ENCODE peak calls at places on chromosomes 4 and X, in eight cellular contexts. One of them, this sample, is unnamed.

GRCh38 chr4:106366026-106366425 is 2.6 kb downstream of the GIMD1 start:
- DNase-seq in A549: no peak
- DNase-seq in K562: no peak
- DNase-seq in esophagus muscularis mucosa: no peak
- DNase-seq in suprapubic skin: no peak
- DNase-seq in SK-N-SH: no peak
- DNase-seq in sigmoid colon: no peak
- DNase-seq in transverse colon: no peak
- DNase-seq in this sample: no peak

GRCh38 chr4:22465349-22465748 is 50.5 kb downstream of the ADGRA3 start:
- DNase-seq in A549: no peak
- DNase-seq in K562: no peak
- DNase-seq in esophagus muscularis mucosa: no peak
- DNase-seq in suprapubic skin: no peak
- DNase-seq in SK-N-SH: no peak
- DNase-seq in sigmoid colon: no peak
- DNase-seq in transverse colon: no peak
- DNase-seq in this sample: no peak

GRCh38 chr4:136893638-136894037 is 638.7 kb downstream of the PCDH18 start:
- DNase-seq in A549: no peak
- DNase-seq in K562: no peak
- DNase-seq in esophagus muscularis mucosa: no peak
- DNase-seq in suprapubic skin: no peak
- DNase-seq in SK-N-SH: no peak
- DNase-seq in sigmoid colon: no peak
- DNase-seq in transverse colon: no peak
- DNase-seq in this sample: no peak

GRCh38 chr4:113148925-113149324 is 99.5 kb downstream of the ANK2 start:
- DNase-seq in A549: no peak
- DNase-seq in K562: no peak
- DNase-seq in esophagus muscularis mucosa: no peak
- DNase-seq in suprapubic skin: no peak
- DNase-seq in SK-N-SH: no peak
- DNase-seq in sigmoid colon: no peak
- DNase-seq in transverse colon: no peak
- DNase-seq in this sample: no peak

GRCh38 chr4:94484818-94485217 is 33.1 kb downstream of the PDLIM5 start:
- DNase-seq in A549: no peak
- DNase-seq in K562: peak; percentile 27
- DNase-seq in esophagus muscularis mucosa: no peak
- DNase-seq in suprapubic skin: no peak
- DNase-seq in SK-N-SH: no peak
- DNase-seq in sigmoid colon: no peak
- DNase-seq in transverse colon: no peak
- DNase-seq in this sample: no peak

GRCh38 chr4:40916880-40917279 is 167.1 kb downstream of the NSUN7 start:
- DNase-seq in A549: peak; percentile 38
- DNase-seq in K562: peak; percentile 55
- DNase-seq in esophagus muscularis mucosa: no peak
- DNase-seq in suprapubic skin: no peak
- DNase-seq in SK-N-SH: no peak
- DNase-seq in sigmoid colon: no peak
- DNase-seq in transverse colon: peak; percentile 23
- DNase-seq in this sample: no peak

GRCh38 chr4:95572304-95572991 is 23.7 kb upstream of the UNC5C start:
- DNase-seq in A549: no peak
- DNase-seq in K562: no peak
- DNase-seq in esophagus muscularis mucosa: no peak
- DNase-seq in suprapubic skin: peak; percentile 68
- DNase-seq in SK-N-SH: no peak
- DNase-seq in sigmoid colon: peak; percentile 77
- DNase-seq in transverse colon: peak; percentile 25
- DNase-seq in this sample: peak; percentile 17

GRCh38 chr4:113762061-113762850 is 718 bp upstream of the CAMK2D start:
- DNase-seq in A549: peak; percentile 98
- DNase-seq in K562: peak; percentile 65
- DNase-seq in esophagus muscularis mucosa: peak; percentile 100
- DNase-seq in suprapubic skin: peak; percentile 99
- DNase-seq in SK-N-SH: peak; percentile 92
- DNase-seq in sigmoid colon: peak; percentile 100
- DNase-seq in transverse colon: peak; percentile 99
- DNase-seq in this sample: peak; percentile 100

GRCh38 chr4:152927737-152928136 is 8.4 kb upstream of the FHDC1 start:
- DNase-seq in A549: no peak
- DNase-seq in K562: no peak
- DNase-seq in esophagus muscularis mucosa: no peak
- DNase-seq in suprapubic skin: no peak
- DNase-seq in SK-N-SH: no peak
- DNase-seq in sigmoid colon: no peak
- DNase-seq in transverse colon: no peak
- DNase-seq in this sample: no peak

GRCh38 chr4:67746797-67747495 is 7.2 kb downstream of the GNRHR start:
- DNase-seq in A549: peak; percentile 23
- DNase-seq in K562: peak; percentile 35
- DNase-seq in esophagus muscularis mucosa: no peak
- DNase-seq in suprapubic skin: no peak
- DNase-seq in SK-N-SH: peak; percentile 17
- DNase-seq in sigmoid colon: no peak
- DNase-seq in transverse colon: no peak
- DNase-seq in this sample: no peak

GRCh38 chr4:45043916-45044315 is 317.6 kb upstream of the GNPDA2 start:
- DNase-seq in A549: no peak
- DNase-seq in K562: no peak
- DNase-seq in esophagus muscularis mucosa: no peak
- DNase-seq in suprapubic skin: no peak
- DNase-seq in SK-N-SH: no peak
- DNase-seq in sigmoid colon: no peak
- DNase-seq in transverse colon: no peak
- DNase-seq in this sample: no peak

GRCh38 chr4:78662661-78663060 is 111.1 kb downstream of the ANXA3 start:
- DNase-seq in A549: no peak
- DNase-seq in K562: no peak
- DNase-seq in esophagus muscularis mucosa: no peak
- DNase-seq in suprapubic skin: no peak
- DNase-seq in SK-N-SH: no peak
- DNase-seq in sigmoid colon: no peak
- DNase-seq in transverse colon: no peak
- DNase-seq in this sample: no peak

GRCh38 chr4:147768113-147768512 is 36.2 kb downstream of the ARHGAP10 start:
- DNase-seq in A549: peak; percentile 25
- DNase-seq in K562: no peak
- DNase-seq in esophagus muscularis mucosa: no peak
- DNase-seq in suprapubic skin: no peak
- DNase-seq in SK-N-SH: no peak
- DNase-seq in sigmoid colon: no peak
- DNase-seq in transverse colon: peak; percentile 35
- DNase-seq in this sample: no peak

GRCh38 chr4:186900232-186900900 is 176.7 kb upstream of the FAT1 start:
- DNase-seq in A549: peak; percentile 42
- DNase-seq in K562: peak; percentile 11
- DNase-seq in esophagus muscularis mucosa: peak; percentile 21
- DNase-seq in suprapubic skin: no peak
- DNase-seq in SK-N-SH: no peak
- DNase-seq in sigmoid colon: no peak
- DNase-seq in transverse colon: no peak
- DNase-seq in this sample: no peak

GRCh38 chr4:94913316-94913715 is 155.6 kb downstream of the BMPR1B start:
- DNase-seq in A549: no peak
- DNase-seq in K562: no peak
- DNase-seq in esophagus muscularis mucosa: no peak
- DNase-seq in suprapubic skin: no peak
- DNase-seq in SK-N-SH: no peak
- DNase-seq in sigmoid colon: no peak
- DNase-seq in transverse colon: no peak
- DNase-seq in this sample: no peak

GRCh38 chr4:82457266-82457665 is 26.9 kb downstream of the ENOPH1 start:
- DNase-seq in A549: no peak
- DNase-seq in K562: no peak
- DNase-seq in esophagus muscularis mucosa: no peak
- DNase-seq in suprapubic skin: no peak
- DNase-seq in SK-N-SH: no peak
- DNase-seq in sigmoid colon: no peak
- DNase-seq in transverse colon: no peak
- DNase-seq in this sample: no peak

GRCh38 chrX:49230500-49231232 is 2.5 kb downstream of the CACNA1F start:
- DNase-seq in A549: no peak
- DNase-seq in K562: peak; percentile 89
- DNase-seq in esophagus muscularis mucosa: no peak
- DNase-seq in suprapubic skin: no peak
- DNase-seq in SK-N-SH: no peak
- DNase-seq in sigmoid colon: peak; percentile 76
- DNase-seq in transverse colon: peak; percentile 86
- DNase-seq in this sample: no peak

GRCh38 chrX:106612403-106612789 is 618 bp downstream of the RADX start:
- DNase-seq in A549: no peak
- DNase-seq in K562: no peak
- DNase-seq in esophagus muscularis mucosa: no peak
- DNase-seq in suprapubic skin: no peak
- DNase-seq in SK-N-SH: no peak
- DNase-seq in sigmoid colon: no peak
- DNase-seq in transverse colon: no peak
- DNase-seq in this sample: no peak
- H3K27ac ChIP-seq in A549: no peak overlapping the region
- H3K27ac ChIP-seq in K562: no peak overlapping the region
- H3K27ac ChIP-seq in esophagus muscularis mucosa: no peak overlapping the region
- H3K27ac ChIP-seq in suprapubic skin: no peak overlapping the region
- H3K27ac ChIP-seq in SK-N-SH: no peak overlapping the region
- H3K27ac ChIP-seq in sigmoid colon: no peak overlapping the region
- H3K27ac ChIP-seq in transverse colon: no peak overlapping the region
- H3K27ac ChIP-seq in this sample: no peak overlapping the region

GRCh38 chrX:139506318-139506717 is 24.2 kb upstream of the F9 start:
- DNase-seq in A549: no peak
- DNase-seq in K562: no peak
- DNase-seq in esophagus muscularis mucosa: no peak
- DNase-seq in suprapubic skin: no peak
- DNase-seq in SK-N-SH: no peak
- DNase-seq in sigmoid colon: no peak
- DNase-seq in transverse colon: no peak
- DNase-seq in this sample: no peak

GRCh38 chrX:139508099-139508498 is 22.4 kb upstream of the F9 start:
- DNase-seq in A549: no peak
- DNase-seq in K562: no peak
- DNase-seq in esophagus muscularis mucosa: no peak
- DNase-seq in suprapubic skin: no peak
- DNase-seq in SK-N-SH: no peak
- DNase-seq in sigmoid colon: no peak
- DNase-seq in transverse colon: no peak
- DNase-seq in this sample: no peak
- TF ChIP-seq EP300 in A549: no peak
- TF ChIP-seq EP300 in K562: no peak
- TF ChIP-seq EP300 in esophagus muscularis mucosa: no peak
- TF ChIP-seq EP300 in suprapubic skin: no peak
- TF ChIP-seq EP300 in SK-N-SH: no peak
- TF ChIP-seq EP300 in sigmoid colon: no peak
- TF ChIP-seq EP300 in transverse colon: no peak
- TF ChIP-seq EP300 in this sample: no peak

DNA sequence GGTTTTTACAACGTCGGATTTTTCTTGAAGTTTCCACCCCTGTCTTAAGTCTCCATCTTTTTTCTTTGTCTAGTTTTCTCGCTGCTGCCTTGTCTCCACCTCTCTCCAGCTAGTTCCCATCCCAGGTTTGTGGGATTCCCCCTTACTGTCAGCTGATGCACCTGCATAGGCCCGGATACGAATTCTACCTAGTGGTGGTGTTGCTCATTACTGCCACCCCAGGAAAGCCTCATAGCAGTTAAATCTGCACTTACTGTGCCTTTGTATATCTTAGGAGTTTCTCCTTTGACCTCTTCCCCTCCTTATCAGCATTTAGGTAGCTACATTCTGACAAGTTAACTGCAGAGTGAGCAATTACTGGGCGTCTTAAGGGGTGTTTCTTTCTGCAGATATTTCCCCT is 1693.1 kb upstream of the TENM3 start:
- DNase-seq in A549: no peak
- DNase-seq in K562: no peak
- DNase-seq in esophagus muscularis mucosa: no peak
- DNase-seq in suprapubic skin: no peak
- DNase-seq in SK-N-SH: no peak
- DNase-seq in sigmoid colon: no peak
- DNase-seq in transverse colon: no peak
- DNase-seq in this sample: no peak
- H3K4me1 ChIP-seq in A549: no peaks in the 10 kb centered on the region
- H3K4me1 ChIP-seq in K562: no peaks in the 10 kb centered on the region
- H3K4me1 ChIP-seq in esophagus muscularis mucosa: no peaks in the 10 kb centered on the region
- H3K4me1 ChIP-seq in suprapubic skin: no peaks in the 10 kb centered on the region
- H3K4me1 ChIP-seq in SK-N-SH: no peaks in the 10 kb centered on the region
- H3K4me1 ChIP-seq in sigmoid colon: no peaks in the 10 kb centered on the region
- H3K4me1 ChIP-seq in transverse colon: no peaks in the 10 kb centered on the region
- H3K4me1 ChIP-seq in this sample: no peaks in the 10 kb centered on the region

GRCh38 chr4:69830529-69831269 is 29.2 kb downstream of the SULT1E1 start:
- DNase-seq in A549: peak; percentile 18
- DNase-seq in K562: no peak
- DNase-seq in esophagus muscularis mucosa: no peak
- DNase-seq in suprapubic skin: no peak
- DNase-seq in SK-N-SH: no peak
- DNase-seq in sigmoid colon: no peak
- DNase-seq in transverse colon: peak; percentile 71
- DNase-seq in this sample: no peak

GRCh38 chr4:69831270-69831627 is 28.7 kb downstream of the SULT1E1 start:
- DNase-seq in A549: no peak
- DNase-seq in K562: no peak
- DNase-seq in esophagus muscularis mucosa: no peak
- DNase-seq in suprapubic skin: no peak
- DNase-seq in SK-N-SH: no peak
- DNase-seq in sigmoid colon: no peak
- DNase-seq in transverse colon: no peak
- DNase-seq in this sample: no peak

GRCh38 chr4:69832326-69833030 is 27.5 kb downstream of the SULT1E1 start:
- DNase-seq in A549: peak; percentile 25
- DNase-seq in K562: no peak
- DNase-seq in esophagus muscularis mucosa: no peak
- DNase-seq in suprapubic skin: no peak
- DNase-seq in SK-N-SH: no peak
- DNase-seq in sigmoid colon: no peak
- DNase-seq in transverse colon: peak; percentile 71
- DNase-seq in this sample: no peak

GRCh38 chr4:69833251-69833650 is 26.7 kb downstream of the SULT1E1 start:
- DNase-seq in A549: no peak
- DNase-seq in K562: no peak
- DNase-seq in esophagus muscularis mucosa: no peak
- DNase-seq in suprapubic skin: no peak
- DNase-seq in SK-N-SH: no peak
- DNase-seq in sigmoid colon: no peak
- DNase-seq in transverse colon: no peak
- DNase-seq in this sample: no peak

DNA sequence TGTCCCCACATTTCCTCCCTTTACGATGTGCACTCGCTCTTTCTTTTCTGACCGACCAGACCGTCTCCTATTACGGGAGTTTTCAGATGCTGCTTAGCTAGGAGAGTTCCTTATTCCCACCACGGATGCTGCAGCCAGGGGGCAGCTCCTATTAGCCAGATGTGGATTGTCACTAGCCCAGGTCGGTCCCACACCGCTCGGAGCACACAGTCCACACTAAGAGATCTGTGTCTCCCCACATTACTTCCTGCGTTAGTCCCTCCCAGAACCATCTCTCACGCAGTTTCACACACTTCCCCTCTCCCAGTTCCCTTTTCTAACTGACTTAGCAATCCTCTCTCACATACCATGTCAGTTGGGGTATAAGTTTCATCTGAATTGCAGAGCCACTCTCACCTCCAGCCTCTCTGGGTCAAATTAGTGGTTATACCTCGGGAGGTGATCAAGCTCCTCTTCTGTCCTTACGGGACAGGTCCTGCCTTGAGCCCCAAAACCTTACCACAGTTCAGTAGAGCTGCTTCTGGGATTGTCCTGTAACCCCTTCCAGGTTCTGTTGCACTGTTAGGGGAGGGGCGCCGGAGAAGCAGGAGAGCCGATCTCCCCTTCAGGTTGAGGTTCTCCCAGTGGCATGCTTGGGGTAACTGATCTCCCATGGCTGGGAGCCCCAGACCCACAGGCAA is 28.2 kb downstream of the SULT1E1 start:
- DNase-seq in A549: no peak
- DNase-seq in K562: no peak
- DNase-seq in esophagus muscularis mucosa: no peak
- DNase-seq in suprapubic skin: no peak
- DNase-seq in SK-N-SH: no peak
- DNase-seq in sigmoid colon: no peak
- DNase-seq in transverse colon: peak; percentile 30
- DNase-seq in this sample: no peak
- H3K27ac ChIP-seq in A549: no peak overlapping the region
- H3K27ac ChIP-seq in K562: no peak overlapping the region
- H3K27ac ChIP-seq in esophagus muscularis mucosa: no peak overlapping the region
- H3K27ac ChIP-seq in suprapubic skin: no peak overlapping the region
- H3K27ac ChIP-seq in SK-N-SH: no peak overlapping the region
- H3K27ac ChIP-seq in sigmoid colon: no peak overlapping the region
- H3K27ac ChIP-seq in transverse colon: peak overlapping the region; percentile 84
- H3K27ac ChIP-seq in this sample: no peak overlapping the region